ENCODE peak calls at places on chromosomes 5 and 9, in six cellular contexts. One of them, this sample, is unnamed.

GRCh38 chr9:93464395-93464794 is 11.0 kb upstream of the FAM120AOS start:
- DNase-seq in NCI-H2081: no peak
- DNase-seq in MM.1S: no peak
- DNase-seq in left colon: no peak
- DNase-seq in A172: no peak
- DNase-seq in testis: no peak
- DNase-seq in this sample: no peak

GRCh38 chr5:2608391-2608790 is 143.1 kb downstream of the IRX2 start:
- DNase-seq in A172: no peak
- DNase-seq in testis: no peak
- DNase-seq in left colon: no peak
- DNase-seq in MM.1S: no peak
- DNase-seq in NCI-H2081: no peak
- DNase-seq in this sample: no peak

GRCh38 chr5:95852567-95852966 is 30.0 kb upstream of the GLRX start:
- DNase-seq in left colon: no peak
- DNase-seq in testis: no peak
- DNase-seq in A172: no peak
- DNase-seq in NCI-H2081: no peak
- DNase-seq in MM.1S: no peak
- DNase-seq in this sample: no peak

GRCh38 chr5:108818613-108819272 is 71.0 kb downstream of the FER start:
- DNase-seq in MM.1S: peak
- DNase-seq in NCI-H2081: no peak
- DNase-seq in left colon: no peak
- DNase-seq in A172: peak
- DNase-seq in testis: no peak
- DNase-seq in this sample: no peak

GRCh38 chr9:81814794-81815464 is 113.3 kb upstream of the SPATA31D4 start:
- DNase-seq in MM.1S: peak
- DNase-seq in A172: peak
- DNase-seq in left colon: no peak
- DNase-seq in NCI-H2081: peak
- DNase-seq in testis: no peak
- DNase-seq in this sample: no peak

GRCh38 chr5:120927923-120928322 is 463.8 kb downstream of the PRR16 start:
- DNase-seq in MM.1S: no peak
- DNase-seq in left colon: no peak
- DNase-seq in A172: no peak
- DNase-seq in NCI-H2081: no peak
- DNase-seq in testis: no peak
- DNase-seq in this sample: no peak

GRCh38 chr9:512555-513272 is 298.0 kb downstream of the DOCK8 start:
- DNase-seq in MM.1S: no peak
- DNase-seq in A172: no peak
- DNase-seq in testis: no peak
- DNase-seq in NCI-H2081: no peak
- DNase-seq in left colon: no peak
- DNase-seq in this sample: no peak

GRCh38 chr9:81874926-81875325 is 53.3 kb upstream of the SPATA31D4 start:
- DNase-seq in left colon: no peak
- DNase-seq in testis: no peak
- DNase-seq in A172: peak
- DNase-seq in NCI-H2081: no peak
- DNase-seq in MM.1S: no peak
- DNase-seq in this sample: peak

GRCh38 chr9:114117996-114118830 is 19.1 kb upstream of the KIF12 start:
- DNase-seq in A172: no peak
- DNase-seq in testis: peak
- DNase-seq in MM.1S: no peak
- DNase-seq in left colon: no peak
- DNase-seq in NCI-H2081: peak
- DNase-seq in this sample: no peak

GRCh38 chr9:69583641-69584234 is 88.4 kb downstream of the APBA1 start:
- DNase-seq in NCI-H2081: no peak
- DNase-seq in MM.1S: no peak
- DNase-seq in testis: no peak
- DNase-seq in left colon: no peak
- DNase-seq in A172: no peak
- DNase-seq in this sample: no peak

GRCh38 chr9:37778534-37778933 is 6.3 kb downstream of the EXOSC3 start:
- DNase-seq in NCI-H2081: no peak
- DNase-seq in A172: no peak
- DNase-seq in left colon: no peak
- DNase-seq in testis: no peak
- DNase-seq in MM.1S: no peak
- DNase-seq in this sample: no peak

GRCh38 chr9:111348821-111349271 is 18.8 kb upstream of the OR2K2 start:
- DNase-seq in A172: no peak
- DNase-seq in left colon: peak
- DNase-seq in testis: no peak
- DNase-seq in MM.1S: no peak
- DNase-seq in NCI-H2081: no peak
- DNase-seq in this sample: no peak

GRCh38 chr5:82991678-82992323 is 85.4 kb downstream of the TMEM167A start:
- DNase-seq in MM.1S: no peak
- DNase-seq in left colon: no peak
- DNase-seq in NCI-H2081: no peak
- DNase-seq in testis: no peak
- DNase-seq in A172: peak
- DNase-seq in this sample: no peak

GRCh38 chr9:12718482-12719026 is 25.4 kb downstream of the TYRP1 start:
- DNase-seq in MM.1S: peak
- DNase-seq in A172: no peak
- DNase-seq in NCI-H2081: no peak
- DNase-seq in left colon: no peak
- DNase-seq in testis: no peak
- DNase-seq in this sample: no peak

GRCh38 chr5:52073993-52074689 is 690.9 kb downstream of the ISL1 start:
- DNase-seq in MM.1S: no peak
- DNase-seq in left colon: no peak
- DNase-seq in A172: no peak
- DNase-seq in NCI-H2081: no peak
- DNase-seq in testis: no peak
- DNase-seq in this sample: no peak

GRCh38 chr5:58985311-58985710 is 402.4 kb downstream of the RAB3C start:
- DNase-seq in A172: no peak
- DNase-seq in left colon: no peak
- DNase-seq in testis: no peak
- DNase-seq in MM.1S: no peak
- DNase-seq in NCI-H2081: no peak
- DNase-seq in this sample: no peak

GRCh38 chr5:93622240-93622885 is 39.3 kb downstream of the NR2F1 start:
- DNase-seq in left colon: no peak
- DNase-seq in NCI-H2081: peak
- DNase-seq in MM.1S: no peak
- DNase-seq in testis: no peak
- DNase-seq in A172: no peak
- DNase-seq in this sample: no peak

GRCh38 chr5:171207256-171207866 is 101.7 kb upstream of the TLX3 start:
- DNase-seq in A172: peak
- DNase-seq in testis: peak
- DNase-seq in NCI-H2081: peak
- DNase-seq in left colon: no peak
- DNase-seq in MM.1S: peak
- DNase-seq in this sample: peak

GRCh38 chr5:80070338-80071056 is 35.3 kb downstream of the THBS4 start:
- DNase-seq in NCI-H2081: no peak
- DNase-seq in left colon: no peak
- DNase-seq in MM.1S: peak
- DNase-seq in A172: no peak
- DNase-seq in testis: no peak
- DNase-seq in this sample: no peak

GRCh38 chr9:15935661-15936315 is 382.9 kb downstream of the CCDC171 start:
- DNase-seq in testis: no peak
- DNase-seq in NCI-H2081: no peak
- DNase-seq in left colon: no peak
- DNase-seq in MM.1S: no peak
- DNase-seq in A172: no peak
- DNase-seq in this sample: peak

GRCh38 chr5:32612134-32612888 is 27.0 kb downstream of the SUB1 start:
- DNase-seq in testis: no peak
- DNase-seq in A172: peak
- DNase-seq in left colon: peak
- DNase-seq in NCI-H2081: peak
- DNase-seq in MM.1S: peak
- DNase-seq in this sample: no peak

GRCh38 chr5:73901455-73901854 is 275.5 kb downstream of the ARHGEF28 start:
- DNase-seq in MM.1S: peak
- DNase-seq in A172: peak
- DNase-seq in testis: no peak
- DNase-seq in left colon: peak
- DNase-seq in NCI-H2081: no peak
- DNase-seq in this sample: no peak

GRCh38 chr9:121636978-121637377 is 14.5 kb upstream of the DAB2IP start:
- DNase-seq in testis: no peak
- DNase-seq in MM.1S: no peak
- DNase-seq in A172: no peak
- DNase-seq in NCI-H2081: no peak
- DNase-seq in left colon: no peak
- DNase-seq in this sample: no peak

GRCh38 chr9:7799234-7799933 is at the start of gene DMAC1:
- DNase-seq in MM.1S: peak
- DNase-seq in testis: peak
- DNase-seq in NCI-H2081: peak
- DNase-seq in left colon: peak
- DNase-seq in A172: peak
- DNase-seq in this sample: peak

GRCh38 chr5:147628054-147628895 is 118.4 kb upstream of the DPYSL3 start:
- DNase-seq in NCI-H2081: peak
- DNase-seq in left colon: peak
- DNase-seq in testis: peak
- DNase-seq in MM.1S: peak
- DNase-seq in A172: peak
- DNase-seq in this sample: peak

GRCh38 chr5:172255444-172255843 is 28.1 kb downstream of the UBTD2 start:
- DNase-seq in testis: no peak
- DNase-seq in left colon: no peak
- DNase-seq in NCI-H2081: no peak
- DNase-seq in MM.1S: no peak
- DNase-seq in A172: no peak
- DNase-seq in this sample: no peak

GRCh38 chr5:138468133-138468965 is 3.1 kb downstream of the EGR1 start:
- DNase-seq in A172: peak
- DNase-seq in MM.1S: no peak
- DNase-seq in left colon: no peak
- DNase-seq in testis: no peak
- DNase-seq in NCI-H2081: no peak
- DNase-seq in this sample: no peak

GRCh38 chr5:140588311-140589070 is 23.9 kb downstream of the SLC35A4 start:
- DNase-seq in NCI-H2081: no peak
- DNase-seq in MM.1S: no peak
- DNase-seq in A172: no peak
- DNase-seq in left colon: no peak
- DNase-seq in testis: no peak
- DNase-seq in this sample: no peak

GRCh38 chr5:23314827-23315226 is 192.6 kb upstream of the PRDM9 start:
- DNase-seq in NCI-H2081: no peak
- DNase-seq in testis: no peak
- DNase-seq in MM.1S: no peak
- DNase-seq in A172: peak
- DNase-seq in left colon: no peak
- DNase-seq in this sample: no peak

GRCh38 chr9:100317706-100318105 is 35.0 kb downstream of the TEX10 start:
- DNase-seq in left colon: no peak
- DNase-seq in NCI-H2081: no peak
- DNase-seq in testis: no peak
- DNase-seq in A172: peak
- DNase-seq in MM.1S: no peak
- DNase-seq in this sample: no peak

This sample was measured in HFF-Myc.